ENCODE peak calls at places on chromosomes 7 and 10, in seven cellular contexts. F is H9, H is mesenchymal stem cell, K is neuronal stem cell, Q is IMR-90, E is H1, X is trophoblast cell. Y is an unnamed sample.

GRCh38 chr10:28587970-28588290 is 55.0 kb downstream of the WAC start:
- DNase-seq in K (no peak), X (no peak), E (no peak), H (peak; percentile 63), Q (peak; percentile 75), F (no peak), Y (peak; percentile 10)

GRCh38 chr10:132595850-132596249 is 58.3 kb downstream of the INPP5A start:
- DNase-seq in E (no peak), H (no peak), F (no peak), X (no peak), Q (peak; percentile 39), K (no peak), Y (no peak)

GRCh38 chr10:477620-478019 is 211.8 kb downstream of the DIP2C start:
- DNase-seq in Q (no peak), K (no peak), F (no peak), E (no peak), H (no peak), X (no peak), Y (no peak)

GRCh38 chr7:8084772-8085171 is 116.2 kb downstream of the GLCCI1 start:
- DNase-seq in K (no peak), Q (no peak), X (no peak), E (no peak), F (no peak), H (no peak), Y (no peak)

GRCh38 chr7:30880090-30880704 is 31.5 kb upstream of the AQP1 start:
- DNase-seq in E (no peak), K (no peak), Q (no peak), H (peak; percentile 21), F (no peak), X (peak; percentile 14), Y (no peak)

GRCh38 chr10:35487336-35488034 is 117.7 kb upstream of the GJD4 start:
- DNase-seq in F (no peak), H (peak; percentile 12), E (no peak), X (peak; percentile 20), K (no peak), Q (peak; percentile 24), Y (peak; percentile 21)

GRCh38 chr10:86871563-86872183 is 85.7 kb downstream of the MMRN2 start:
- DNase-seq in Q (peak; percentile 58), X (peak; percentile 35), H (no peak), F (peak; percentile 58), K (no peak), E (no peak), Y (peak; percentile 95)

GRCh38 chr7:31687024-31687423 is at the start of gene PPP1R17:
- DNase-seq in K (peak; percentile 6), Q (no peak), X (no peak), H (no peak), E (peak; percentile 53), F (peak; percentile 57), Y (peak; percentile 96)

GRCh38 chr7:128274890-128275603 is 34.0 kb downstream of the LEP start:
- DNase-seq in E (no peak), K (no peak), F (no peak), X (no peak), Q (no peak), H (no peak), Y (no peak)

GRCh38 chr10:113310317-113310716 is 242.5 kb upstream of the HABP2 start:
- DNase-seq in K (no peak), X (no peak), H (no peak), Q (no peak), E (no peak), F (no peak), Y (no peak)

GRCh38 chr7:34277016-34277800 is 371.9 kb downstream of the BMPER start:
- DNase-seq in F (no peak), X (no peak), E (no peak), Q (peak; percentile 31), K (no peak), H (peak; percentile 43), Y (peak; percentile 83)

GRCh38 chr7:5750026-5750425 is 31.4 kb downstream of the RNF216 start:
- DNase-seq in X (peak; percentile 7), H (no peak), F (no peak), Q (peak; percentile 15), K (no peak), E (no peak), Y (no peak)

GRCh38 chr10:89580243-89580642 is 44.8 kb upstream of the SLC16A12 start:
- DNase-seq in F (no peak), H (peak; percentile 32), X (peak; percentile 15), Q (no peak), E (no peak), K (no peak), Y (no peak)

GRCh38 chr10:96380821-96381220 is 22.0 kb upstream of the OPALIN start:
- DNase-seq in E (no peak), H (no peak), X (peak; percentile 68), K (no peak), Q (no peak), F (no peak), Y (no peak)

GRCh38 chr10:61688551-61689308 is 26.0 kb downstream of the CABCOCO1 start:
- DNase-seq in F (no peak), Q (no peak), H (no peak), E (no peak), X (no peak), K (no peak), Y (no peak)

GRCh38 chr10:60759181-60759580 is 19.1 kb upstream of the CDK1 start:
- DNase-seq in Q (no peak), X (no peak), K (no peak), F (no peak), E (peak; percentile 49), H (no peak), Y (peak; percentile 67)

GRCh38 chr7:151782598-151783448 is 94.1 kb downstream of the PRKAG2 start:
- DNase-seq in H (peak; percentile 74), Q (peak; percentile 34), K (peak; percentile 76), F (peak; percentile 88), E (peak; percentile 92), X (peak; percentile 71), Y (peak; percentile 85)

GRCh38 chr7:70578131-70578530 is 553.8 kb upstream of the GALNT17 start:
- DNase-seq in Q (no peak), E (no peak), X (no peak), K (no peak), F (no peak), H (no peak), Y (no peak)

GRCh38 chr7:106041140-106041717 is 70.9 kb downstream of the SYPL1 start:
- DNase-seq in X (peak; percentile 81), H (peak; percentile 59), K (peak; percentile 59), Q (peak; percentile 29), F (peak; percentile 83), E (peak; percentile 80), Y (peak; percentile 87)

GRCh38 chr10:132557696-132558515 is 20.3 kb downstream of the INPP5A start:
- DNase-seq in X (no peak), F (no peak), Q (no peak), E (no peak), H (no peak), K (no peak), Y (no peak)

GRCh38 chr10:70927221-70927943 is 39.0 kb upstream of the PCBD1 start:
- DNase-seq in K (no peak), E (no peak), X (no peak), F (no peak), Q (peak; percentile 19), H (no peak), Y (no peak)
- H3K18ac ChIP-seq in K (no peak overlapping the region), E (no peak overlapping the region), X (no peak overlapping the region), F (no peak overlapping the region), Q (no peak overlapping the region), H (no peak overlapping the region), Y (no peak overlapping the region)

GRCh38 chr10:17787087-17787942 is 21.8 kb upstream of the MRC1 start:
- DNase-seq in Q (peak; percentile 97), H (peak; percentile 85), K (no peak), E (no peak), X (peak; percentile 97), F (no peak), Y (peak; percentile 97)

GRCh38 chr10:17783751-17784150 is 25.4 kb upstream of the MRC1 start:
- DNase-seq in F (no peak), H (no peak), K (no peak), X (peak; percentile 31), E (no peak), Q (no peak), Y (no peak)

GRCh38 chr10:17782921-17783665 is 26.1 kb upstream of the MRC1 start:
- DNase-seq in X (peak; percentile 83), K (no peak), H (no peak), Q (peak; percentile 33), E (no peak), F (no peak), Y (no peak)

GRCh38 chr10:17785276-17785935 is 23.7 kb upstream of the MRC1 start:
- DNase-seq in X (peak; percentile 37), K (no peak), H (no peak), F (no peak), Q (no peak), E (no peak), Y (no peak)

GRCh38 chr10:17784701-17785100 is 24.4 kb upstream of the MRC1 start:
- DNase-seq in F (no peak), Q (peak; percentile 48), E (no peak), K (no peak), H (no peak), X (no peak), Y (no peak)
- H3K27ac ChIP-seq in F (no peak overlapping the region), Q (no peak overlapping the region), E (no peak overlapping the region), K (no peak overlapping the region), H (no peak overlapping the region), X (no peak overlapping the region), Y (no peak overlapping the region)

GRCh38 chr7:130904792-130905191 is 170.8 kb upstream of the KLF14 start:
- DNase-seq in E (no peak), Q (peak; percentile 30), F (no peak), K (no peak), X (no peak), H (peak; percentile 33), Y (no peak)
- H3K9ac ChIP-seq in E (no peak overlapping the region), Q (peak overlapping the region; percentile 66), F (no peak overlapping the region), K (no peak overlapping the region), X (no peak overlapping the region), H (peak overlapping the region; percentile 91), Y (no peak overlapping the region)

GRCh38 chr10:55144001-55144400 is 343.0 kb upstream of the PCDH15 start:
- DNase-seq in E (no peak), X (no peak), F (no peak), H (peak; percentile 15), K (no peak), Q (no peak), Y (no peak)
- H3K18ac ChIP-seq in E (no peak overlapping the region), X (no peak overlapping the region), F (no peak overlapping the region), H (no peak overlapping the region), K (no peak overlapping the region), Q (no peak overlapping the region), Y (no peak overlapping the region)